ENCODE peak calls at places on chromosomes 16 and 17, in eight cellular contexts. L is tibial nerve, O is C1 segment of cervical spinal cord, D is NCI-H1694 treated with DMSO at 0.1 percent for 48 hours, W is NCI-H2081, X is GM03348, S is omental fat pad, Y is amniotic epithelial cell. M is an unnamed sample.

GRCh38 chr16:81544261-81544660 is 99.7 kb downstream of the CMIP start:
- DNase-seq in W (no peak), O (no peak), S (no peak), L (peak), Y (no peak), D (no peak), X (no peak), M (no peak)

GRCh38 chr17:38415250-38416194 is 12.7 kb upstream of the ARHGAP23 start:
- DNase-seq in O (no peak), S (no peak), Y (peak), W (peak), X (peak), L (no peak), D (peak), M (peak)

GRCh38 chr17:82878545-82878944 is 38.7 kb upstream of the ZNF750 start:
- DNase-seq in Y (peak), W (no peak), L (peak), D (no peak), O (no peak), X (no peak), S (no peak), M (no peak)

GRCh38 chr16:30010817-30011504 is at the start of gene DOC2A:
- DNase-seq in W (peak), D (no peak), L (no peak), X (peak), S (no peak), Y (no peak), O (no peak), M (no peak)

GRCh38 chr17:31789707-31790505 is 69.1 kb downstream of the COPRS start:
- DNase-seq in Y (no peak), O (no peak), X (no peak), W (no peak), L (no peak), D (no peak), S (no peak), M (peak)

GRCh38 chr16:30769379-30770089 is 7.4 kb downstream of the RNF40 start:
- DNase-seq in L (no peak), D (no peak), O (no peak), Y (no peak), S (no peak), W (no peak), X (no peak), M (no peak)

GRCh38 chr16:67977005-67977404 is 3.3 kb downstream of the DPEP3 start:
- DNase-seq in D (no peak), O (no peak), Y (no peak), S (no peak), W (no peak), X (no peak), L (no peak), M (no peak)

GRCh38 chr16:50696575-50697420 is 3.4 kb downstream of the NOD2 start:
- DNase-seq in Y (peak), O (peak), S (peak), L (peak), X (peak), D (no peak), W (no peak), M (peak)

GRCh38 chr17:47999612-48000011 is 28.7 kb downstream of the CDK5RAP3 start:
- DNase-seq in W (no peak), L (no peak), D (no peak), X (peak), O (no peak), S (no peak), Y (no peak), M (no peak)

GRCh38 chr17:1234455-1234854 is 35.8 kb upstream of the BHLHA9 start:
- DNase-seq in O (no peak), D (no peak), X (no peak), L (no peak), W (no peak), Y (no peak), S (no peak), M (no peak)

GRCh38 chr17:36592316-36592710 is 634 bp downstream of the DHRS11 start:
- DNase-seq in L (no peak), X (peak), W (no peak), S (no peak), O (no peak), D (no peak), Y (peak), M (no peak)

GRCh38 chr17:75722076-75722475 is 817 bp downstream of the ITGB4 start:
- DNase-seq in W (no peak), S (no peak), L (no peak), O (no peak), Y (no peak), D (no peak), X (no peak), M (no peak)

GRCh38 chr16:52957199-52957598 is 95.5 kb downstream of the CHD9NB start:
- DNase-seq in L (no peak), O (no peak), X (no peak), W (no peak), S (no peak), D (no peak), Y (no peak), M (no peak)

GRCh38 chr16:4134434-4134833 is 18.2 kb upstream of the ADCY9 start:
- DNase-seq in Y (no peak), S (no peak), X (no peak), D (no peak), W (no peak), L (no peak), O (no peak), M (no peak)

GRCh38 chr16:30054451-30054850 is 11.1 kb upstream of the ALDOA start:
- DNase-seq in W (no peak), X (no peak), Y (no peak), D (no peak), O (no peak), S (no peak), L (no peak), M (no peak)

GRCh38 chr16:16163571-16163970 is 59.7 kb downstream of the ABCC6 start:
- DNase-seq in D (no peak), S (no peak), W (no peak), L (no peak), X (no peak), O (peak), Y (no peak), M (no peak)

GRCh38 chr17:20273741-20274500 is 193.4 kb downstream of the LGALS9B start:
- DNase-seq in X (no peak), L (no peak), O (no peak), D (no peak), W (no peak), Y (peak), S (no peak), M (no peak)

GRCh38 chr17:78568494-78569115 is 8.6 kb downstream of the DNAH17 start:
- DNase-seq in W (no peak), D (no peak), S (no peak), L (no peak), O (no peak), X (no peak), Y (peak), M (no peak)